ENCODE peak calls at places on chromosomes 6 and 20, in four cellular contexts. H, A, T and S are unnamed samples.

GRCh38 chr6:137167702-137168377 is 5.6 kb downstream of the IL22RA2 start:
- DNase-seq in H (no peak), T (no peak), A (no peak), S (no peak)

GRCh38 chr6:52724041-52724405 is 39.3 kb downstream of the GSTA2 start:
- DNase-seq in A (peak; percentile 28), T (no peak), H (peak; percentile 83), S (peak; percentile 25)

GRCh38 chr6:146595981-146596731 is 2.6 kb upstream of the ADGB start:
- DNase-seq in T (no peak), H (peak; percentile 21), A (no peak), S (no peak)

GRCh38 chr6:103327079-103327478 is 1532.6 kb downstream of the HACE1 start:
- DNase-seq in A (no peak), T (no peak), H (no peak), S (no peak)

GRCh38 chr20:19757973-19758887 is at the start of gene RIN2:
- DNase-seq in T (peak; percentile 96), H (peak; percentile 87), A (peak; percentile 83), S (peak; percentile 83)

GRCh38 chr20:34977365-34978091 is 21.9 kb downstream of the MYH7B start:
- DNase-seq in H (no peak), A (no peak), T (no peak), S (no peak)

GRCh38 chr20:3808141-3808479 is 12.0 kb downstream of the CDC25B start:
- DNase-seq in A (peak; percentile 95), H (peak; percentile 93), T (no peak), S (peak; percentile 93)

GRCh38 chr6:125781307-125781868 is 9.4 kb upstream of the NCOA7 start:
- DNase-seq in T (no peak), A (peak; percentile 11), H (peak; percentile 38), S (no peak)

GRCh38 chr6:16391451-16391912 is 153.1 kb downstream of the GMPR start:
- DNase-seq in H (peak; percentile 67), A (no peak), T (no peak), S (no peak)

GRCh38 chr20:47708140-47708807 is 77.0 kb downstream of the SULF2 start:
- DNase-seq in A (no peak), T (no peak), H (no peak), S (no peak)

GRCh38 chr20:37914672-37915433 is 11.9 kb downstream of the VSTM2L start:
- DNase-seq in T (peak; percentile 52), A (no peak), H (no peak), S (no peak)

GRCh38 chr6:39309942-39310531 is 4.2 kb downstream of the KCNK17 start:
- DNase-seq in T (peak; percentile 85), A (peak; percentile 59), H (peak; percentile 44), S (peak; percentile 24)

GRCh38 chr6:42148058-42148457 is 5.6 kb upstream of the C6orf132 start:
- DNase-seq in A (no peak), T (no peak), H (peak; percentile 51), S (no peak)

GRCh38 chr6:36418558-36418957 is 24.1 kb downstream of the PXT1 start:
- DNase-seq in H (no peak), A (no peak), T (no peak), S (no peak)

GRCh38 chr6:80502871-80503270 is 396.4 kb downstream of the BCKDHB start:
- DNase-seq in A (no peak), T (no peak), H (no peak), S (no peak)

GRCh38 chr20:3543901-3544507 is 73.2 kb downstream of the ATRN start:
- DNase-seq in H (peak; percentile 98), A (no peak), T (no peak), S (no peak)

GRCh38 chr6:4180653-4181255 is 45.4 kb upstream of the ECI2 start:
- DNase-seq in A (peak; percentile 26), T (no peak), H (peak; percentile 46), S (no peak)

GRCh38 chr6:6911391-6911790 is 196.4 kb upstream of the RREB1 start:
- DNase-seq in H (no peak), A (no peak), T (no peak), S (no peak)

GRCh38 chr6:35092362-35093117 is 48.6 kb downstream of the TCP11 start:
- DNase-seq in A (peak; percentile 75), H (peak; percentile 85), T (no peak), S (peak; percentile 44)

GRCh38 chr20:21225215-21225947 is 77.8 kb upstream of the XRN2 start:
- DNase-seq in T (no peak), H (no peak), A (no peak), S (no peak)

GRCh38 chr20:4112490-4113420 is 97.4 kb upstream of the RNF24 start:
- DNase-seq in H (peak; percentile 71), T (no peak), A (no peak), S (no peak)

GRCh38 chr20:62285722-62286121 is 17.1 kb upstream of the ADRM1 start:
- DNase-seq in A (no peak), H (no peak), T (peak; percentile 71), S (no peak)

GRCh38 chr6:29509711-29510110 is 22.0 kb upstream of the MAS1L start:
- DNase-seq in A (no peak), H (no peak), T (no peak), S (no peak)

GRCh38 chr6:43669050-43669921 is 18.3 kb downstream of the MRPS18A start:
- DNase-seq in T (no peak), H (peak; percentile 74), A (peak; percentile 51), S (peak; percentile 14)

GRCh38 chr20:46341374-46342044 is 33.2 kb upstream of the CDH22 start:
- DNase-seq in A (no peak), T (no peak), H (no peak), S (no peak)

GRCh38 chr20:8578191-8578690 is 446.2 kb downstream of the PLCB1 start:
- DNase-seq in A (no peak), T (no peak), H (no peak), S (peak; percentile 31)

GRCh38 chr6:80638222-80639055 is 532.0 kb downstream of the BCKDHB start:
- DNase-seq in H (peak; percentile 98), A (peak; percentile 93), T (no peak), S (peak; percentile 34)

GRCh38 chr6:391559-392440 is at the start of gene IRF4:
- DNase-seq in H (no peak), A (no peak), T (peak; percentile 22), S (no peak)

GRCh38 chr6:158208226-158208807 is 40.2 kb downstream of the GTF2H5 start:
- DNase-seq in A (no peak), T (no peak), H (no peak), S (no peak)

GRCh38 chr20:5719861-5720401 is 30.3 kb upstream of the SHLD1 start:
- DNase-seq in H (peak; percentile 50), A (no peak), T (no peak), S (no peak)

GRCh38 chr6:85449818-85450577 is at the start of gene NT5E:
- DNase-seq in T (peak; percentile 71), H (peak; percentile 75), A (peak; percentile 91), S (no peak)
- TF ChIP-seq CTCF in T (no peak), H (no peak), A (no peak), S (no peak)

GRCh38 chr20:10433623-10434466 is at the start of gene MKKS:
- DNase-seq in H (peak; percentile 94), T (peak; percentile 89), A (peak; percentile 93), S (peak; percentile 83)
- TF ChIP-seq CTCF in H (no peak), T (no peak), A (no peak), S (peak; percentile 15)

DNA sequence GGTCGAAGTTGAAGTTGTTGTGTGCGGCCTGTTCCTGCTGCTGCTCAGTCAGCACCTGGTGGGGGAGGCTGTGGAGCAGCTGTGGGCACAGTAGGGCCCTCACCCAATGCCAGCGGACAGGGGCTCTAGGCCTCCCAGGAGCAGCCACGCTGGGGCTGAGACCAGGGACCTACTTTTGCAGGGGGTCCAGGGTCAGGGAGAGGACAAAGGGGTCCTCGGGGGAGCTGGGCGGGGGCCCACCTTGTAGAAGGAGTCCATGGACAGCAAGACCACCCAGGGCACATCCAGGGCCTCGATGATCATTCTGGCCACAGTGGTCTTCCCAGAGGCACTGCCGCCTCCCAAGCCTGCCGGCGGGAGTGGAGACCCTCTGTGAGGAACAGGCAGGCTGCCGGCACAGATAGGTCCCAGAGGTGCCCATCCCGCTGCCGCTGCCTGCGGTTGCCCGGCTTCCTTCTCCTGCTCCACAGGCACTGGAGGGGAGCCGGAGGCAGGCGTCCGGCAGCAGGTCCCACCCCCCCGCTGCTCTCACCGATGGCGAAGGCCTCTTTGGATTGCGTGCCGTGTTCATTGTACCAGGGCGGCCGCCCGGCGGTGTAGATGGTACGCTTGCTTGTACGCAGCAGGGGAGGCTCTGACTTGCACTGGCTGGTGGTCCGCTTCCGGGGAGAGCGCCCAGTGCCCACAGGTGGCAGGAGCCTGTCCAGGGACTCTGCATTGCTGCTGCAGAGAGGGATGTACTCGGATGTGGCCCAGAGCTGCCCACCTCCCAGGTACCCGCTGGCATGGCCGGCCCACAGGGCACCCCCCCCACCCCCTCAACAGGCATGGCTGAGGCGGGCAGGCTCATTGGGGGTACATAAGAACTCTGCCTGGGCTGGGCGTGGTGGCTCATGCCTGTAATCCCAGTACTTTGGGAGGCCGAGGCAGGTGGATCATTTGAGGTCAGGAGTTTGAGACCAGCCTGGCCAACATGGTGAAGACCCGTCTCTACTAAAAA is 10.0 kb downstream of the UCKL1 start:
- DNase-seq in H (no peak), T (no peak), A (no peak), S (no peak)
- TF ChIP-seq CTCF in H (no peak), T (no peak), A (no peak), S (no peak)

GRCh38 chr6:27630727-27631613 is 158.1 kb upstream of the ZNF184 start:
- DNase-seq in T (peak; percentile 69), H (peak; percentile 68), A (peak; percentile 31), S (no peak)
- TF ChIP-seq CTCF in T (no peak), H (no peak), A (no peak), S (no peak)

DNA sequence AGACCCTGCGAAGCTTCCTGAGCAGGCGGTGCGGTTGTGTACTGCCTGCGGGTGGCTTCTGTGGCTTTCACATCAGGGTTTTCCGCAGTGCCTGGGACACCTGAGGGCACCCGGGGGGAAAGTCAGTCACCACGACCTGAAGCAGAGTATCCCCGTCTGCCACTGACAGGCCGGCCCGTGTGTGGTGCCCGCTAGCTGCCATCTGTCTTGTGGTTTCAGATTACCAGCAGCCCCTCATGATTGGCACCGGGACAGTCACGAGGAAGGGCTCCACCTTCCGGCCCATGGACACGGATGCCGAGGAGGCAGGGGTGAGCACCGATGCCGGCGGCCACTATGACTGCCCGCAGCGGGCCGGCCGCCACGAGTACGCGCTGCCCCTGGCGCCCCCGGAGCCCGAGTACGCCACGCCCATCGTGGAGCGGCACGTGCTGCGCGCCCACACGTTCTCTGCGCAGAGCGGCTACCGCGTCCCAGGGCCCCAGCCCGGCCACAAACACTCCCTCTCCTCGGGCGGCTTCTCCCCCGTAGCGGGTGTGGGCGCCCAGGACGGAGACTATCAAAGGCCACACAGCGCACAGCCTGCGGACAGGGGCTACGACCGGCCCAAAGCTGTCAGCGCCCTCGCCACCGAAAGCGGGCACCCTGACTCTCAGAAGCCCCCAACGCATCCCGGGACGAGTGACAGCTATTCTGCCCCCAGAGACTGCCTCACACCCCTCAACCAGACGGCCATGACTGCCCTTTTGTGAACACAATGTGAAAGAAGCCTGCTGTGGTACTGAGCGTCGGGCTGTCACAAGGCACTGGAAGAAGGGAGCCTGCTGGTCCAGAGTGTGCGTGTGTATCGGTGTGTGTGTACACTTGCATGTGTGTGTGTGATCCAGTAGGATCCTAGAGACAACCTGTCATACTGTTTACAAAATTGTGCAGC is 54.4 kb downstream of the GOPC start:
- DNase-seq in T (no peak), H (peak; percentile 65), A (peak; percentile 59), S (no peak)
- TF ChIP-seq CTCF in T (no peak), H (no peak), A (no peak), S (peak; percentile 23)

GRCh38 chr20:15708984-15709598 is 864.2 kb downstream of the KIF16B start:
- DNase-seq in T (peak; percentile 72), A (no peak), H (peak; percentile 1), S (no peak)
- TF ChIP-seq CTCF in T (peak; percentile 69), A (peak; percentile 32), H (peak; percentile 20), S (peak; percentile 24)